ENCODE peak calls at places on chromosomes 12 and 14, in four cellular contexts. O, B, F and G are unnamed samples.

GRCh38 chr14:64845878-64846277 is 33.8 kb downstream of the SPTB start:
- DNase-seq in B (peak; percentile 73), F (no peak), O (no peak), G (no peak)

GRCh38 chr12:14691560-14691959 is 4.8 kb downstream of the GUCY2C start:
- DNase-seq in F (peak; percentile 10), B (no peak), O (no peak), G (no peak)

GRCh38 chr12:64320611-64321010 is 69.9 kb downstream of the C12orf56 start:
- DNase-seq in O (no peak), B (no peak), F (no peak), G (no peak)

GRCh38 chr12:67434653-67435375 is 165.7 kb downstream of the CAND1 start:
- DNase-seq in F (peak; percentile 38), O (no peak), B (peak; percentile 89), G (no peak)

GRCh38 chr12:11727133-11727664 is 77.7 kb downstream of the ETV6 start:
- DNase-seq in B (no peak), O (no peak), F (no peak), G (no peak)

GRCh38 chr12:88113871-88114270 is 28.0 kb downstream of the CEP290 start:
- DNase-seq in F (no peak), O (no peak), B (no peak), G (no peak)

GRCh38 chr14:76761198-76761848 is at the start of gene VASH1:
- DNase-seq in F (peak; percentile 83), O (no peak), B (peak; percentile 74), G (peak; percentile 93)

GRCh38 chr14:23120405-23121251 is 1.6 kb upstream of the CEBPE start:
- DNase-seq in O (peak; percentile 100), B (peak; percentile 88), F (peak; percentile 96), G (peak; percentile 90)

GRCh38 chr14:104143521-104144452 is 5.4 kb downstream of the KIF26A start:
- DNase-seq in B (no peak), F (no peak), O (no peak), G (no peak)

GRCh38 chr14:77177623-77178185 is 3.9 kb upstream of the TMEM63C start:
- DNase-seq in O (no peak), F (no peak), B (no peak), G (no peak)

GRCh38 chr12:131915774-131916173 is 13.3 kb upstream of the PUS1 start:
- DNase-seq in O (no peak), F (no peak), B (no peak), G (no peak)

GRCh38 chr14:56374421-56374820 is 205.2 kb upstream of the TMEM260 start:
- DNase-seq in O (no peak), F (no peak), B (no peak), G (no peak)